ENCODE peak calls at places on chromosome 1, in nine cellular contexts. H is occipital lobe; C is T-helper 17 cell; N is WTC11; O is AG08396; Z is GM12878; L is GM13976; J is activated CD4-positive, CD25-positive, alpha-beta regulatory T cell; W is T1000. X is an unnamed sample.

GRCh38 chr1:33374336-33375105 is 53.6 kb upstream of the A3GALT2 start:
- DNase-seq in C (no peak), L (no peak), W (no peak), H (no peak), J (no peak), N (no peak), O (peak), Z (no peak), X (no peak)

GRCh38 chr1:39293375-39294070 is 89.0 kb downstream of the MACF1 start:
- DNase-seq in J (no peak), N (no peak), Z (no peak), W (no peak), C (no peak), H (no peak), O (no peak), L (no peak), X (no peak)

GRCh38 chr1:159987186-159987585 is 33.1 kb upstream of the SLAMF9 start:
- DNase-seq in N (no peak), H (no peak), J (no peak), Z (no peak), C (no peak), W (no peak), L (no peak), O (no peak), X (no peak)

GRCh38 chr1:65398083-65398482 is 22.4 kb upstream of the LEPR start:
- DNase-seq in W (no peak), Z (no peak), H (no peak), J (no peak), L (no peak), N (no peak), O (no peak), C (no peak), X (no peak)

GRCh38 chr1:245837741-245838140 is 669.3 kb downstream of the SMYD3 start:
- DNase-seq in O (no peak), J (no peak), C (no peak), W (no peak), L (no peak), Z (no peak), H (no peak), N (no peak), X (no peak)

GRCh38 chr1:222616535-222616934 is 1.4 kb upstream of the MIA3 start:
- DNase-seq in N (no peak), O (peak), W (no peak), Z (no peak), C (no peak), J (no peak), L (no peak), H (no peak), X (no peak)

GRCh38 chr1:204093756-204094155 is 20.8 kb downstream of the SOX13 start:
- DNase-seq in N (no peak), J (no peak), Z (no peak), L (no peak), C (no peak), W (no peak), O (no peak), H (no peak), X (no peak)

GRCh38 chr1:156677616-156678596 is 699 bp upstream of the NES start:
- DNase-seq in J (no peak), C (no peak), Z (no peak), L (peak), N (peak), O (peak), H (peak), W (peak), X (peak)

GRCh38 chr1:13836136-13836535 is 136.1 kb downstream of the PRDM2 start:
- DNase-seq in H (no peak), O (no peak), N (no peak), Z (no peak), L (peak), J (no peak), C (no peak), W (no peak), X (no peak)